ENCODE peak calls at places on chromosomes 11 and 22, in seven cellular contexts. D, B, P, E, A, V and S are unnamed samples.

GRCh38 chr11:61124574-61125309 is 22.5 kb downstream of the CD5 start:
- DNase-seq in D (no peak), B (no peak), P (no peak), E (no peak), A (no peak), V (no peak), S (no peak)

GRCh38 chr11:63858628-63859550 is 20.0 kb downstream of the MARK2 start:
- DNase-seq in D (no peak), B (no peak), P (peak; percentile 94), E (no peak), A (no peak), V (no peak), S (peak; percentile 94)

GRCh38 chr22:30425616-30426394 is at the start of gene MTFP1:
- DNase-seq in D (no peak), B (peak; percentile 60), P (peak; percentile 72), E (no peak), A (peak; percentile 60), V (no peak), S (peak; percentile 28)

GRCh38 chr22:22143448-22143847 is 101.1 kb upstream of the VPREB1 start:
- DNase-seq in D (no peak), B (no peak), P (no peak), E (no peak), A (no peak), V (no peak), S (peak; percentile 0)

GRCh38 chr11:114447892-114448291 is 8.6 kb downstream of the REXO2 start:
- DNase-seq in D (no peak), B (no peak), P (peak; percentile 60), E (no peak), A (no peak), V (no peak), S (no peak)

GRCh38 chr22:24505337-24505736 is 10.2 kb downstream of the UPB1 start:
- DNase-seq in D (no peak), B (no peak), P (no peak), E (no peak), A (no peak), V (no peak), S (no peak)

GRCh38 chr11:74680035-74680671 is 51.1 kb downstream of the CHRDL2 start:
- DNase-seq in D (no peak), B (no peak), P (no peak), E (no peak), A (peak; percentile 36), V (no peak), S (no peak)

GRCh38 chr22:19051381-19051780 is 70.8 kb downstream of the DGCR2 start:
- DNase-seq in D (no peak), B (no peak), P (no peak), E (no peak), A (no peak), V (no peak), S (no peak)

GRCh38 chr22:22752556-22753477 is 108.4 kb downstream of the GGTLC2 start:
- DNase-seq in D (no peak), B (no peak), P (peak; percentile 70), E (peak; percentile 20), A (peak; percentile 60), V (no peak), S (peak; percentile 78)

GRCh38 chr11:58086528-58086927 is 38.8 kb downstream of the OR9I1 start:
- DNase-seq in D (no peak), B (no peak), P (no peak), E (no peak), A (no peak), V (no peak), S (no peak)

GRCh38 chr11:34281256-34281655 is 76.6 kb downstream of the ABTB2 start:
- DNase-seq in D (no peak), B (no peak), P (no peak), E (no peak), A (no peak), V (no peak), S (no peak)

GRCh38 chr22:23762866-23763578 is at the start of gene C22orf15:
- DNase-seq in D (no peak), B (no peak), P (peak; percentile 42), E (no peak), A (no peak), V (peak; percentile 48), S (no peak)

GRCh38 chr11:5348516-5349194 is 2.7 kb upstream of the OR51B6 start:
- DNase-seq in D (no peak), B (no peak), P (no peak), E (no peak), A (no peak), V (no peak), S (no peak)

GRCh38 chr22:25076281-25076680 is 123.4 kb upstream of the CRYBB3 start:
- DNase-seq in D (no peak), B (no peak), P (no peak), E (no peak), A (no peak), V (no peak), S (no peak)

GRCh38 chr11:124656759-124657627 is 16.5 kb downstream of the SIAE start:
- DNase-seq in D (no peak), B (no peak), P (peak; percentile 75), E (no peak), A (no peak), V (no peak), S (no peak)

GRCh38 chr11:63901660-63902059 is 15.3 kb downstream of the RCOR2 start:
- DNase-seq in D (no peak), B (no peak), P (peak; percentile 62), E (no peak), A (no peak), V (no peak), S (no peak)

GRCh38 chr11:47943721-47944554 is 36.4 kb upstream of the PTPRJ start:
- DNase-seq in D (no peak), B (no peak), P (peak; percentile 26), E (no peak), A (no peak), V (no peak), S (no peak)

GRCh38 chr22:19818264-19819208 is 36.1 kb downstream of the GNB1L start:
- DNase-seq in D (no peak), B (peak; percentile 9), P (no peak), E (no peak), A (peak; percentile 40), V (no peak), S (no peak)

GRCh38 chr11:33040127-33040861 is 922 bp downstream of the TCP11L1 start:
- DNase-seq in D (no peak), B (no peak), P (peak; percentile 35), E (no peak), A (no peak), V (no peak), S (peak; percentile 49)

GRCh38 chr11:130725417-130726233 is 190.7 kb downstream of the SNX19 start:
- DNase-seq in D (no peak), B (no peak), P (peak; percentile 25), E (no peak), A (no peak), V (no peak), S (no peak)

GRCh38 chr11:77200869-77201268 is 72.8 kb downstream of the MYO7A start:
- DNase-seq in D (no peak), B (peak; percentile 13), P (no peak), E (no peak), A (peak; percentile 35), V (no peak), S (no peak)

GRCh38 chr11:117875397-117876048 is 935 bp downstream of the FXYD6 start:
- DNase-seq in D (no peak), B (no peak), P (no peak), E (no peak), A (no peak), V (no peak), S (no peak)

GRCh38 chr22:33006220-33006954 is 51.8 kb downstream of the SYN3 start:
- DNase-seq in D (no peak), B (no peak), P (no peak), E (no peak), A (no peak), V (no peak), S (no peak)

GRCh38 chr11:18669211-18669593 is 29.4 kb upstream of the TMEM86A start:
- DNase-seq in D (no peak), B (no peak), P (peak; percentile 43), E (peak; percentile 2), A (no peak), V (no peak), S (peak; percentile 37)

GRCh38 chr11:71951741-71952310 is 23.0 kb downstream of the RNF121 start:
- DNase-seq in D (no peak), B (no peak), P (no peak), E (no peak), A (no peak), V (no peak), S (no peak)

GRCh38 chr11:129577986-129578385 is 202.3 kb downstream of the BARX2 start:
- DNase-seq in D (no peak), B (no peak), P (no peak), E (no peak), A (no peak), V (no peak), S (no peak)